ENCODE peak calls at places on chromosomes 13 and 19, in five cellular contexts. One of them, this sample, is unnamed.

GRCh38 chr13:106683179-106683578 is 115.2 kb upstream of the ARGLU1 start:
- DNase-seq in PC-3: no peak
- DNase-seq in type B pancreatic cell: no peak
- DNase-seq in colonic mucosa: no peak
- DNase-seq in cardiac fibroblast: no peak
- DNase-seq in this sample: no peak

GRCh38 chr13:27211771-27212364 is 39.5 kb upstream of the RPL21 start:
- DNase-seq in type B pancreatic cell: no peak
- DNase-seq in PC-3: peak; percentile 76
- DNase-seq in colonic mucosa: no peak
- DNase-seq in cardiac fibroblast: peak; percentile 71
- DNase-seq in this sample: peak; percentile 77

GRCh38 chr13:27924529-27925141 is 4.8 kb downstream of the PDX1 start:
- DNase-seq in type B pancreatic cell: no peak
- DNase-seq in PC-3: no peak
- DNase-seq in colonic mucosa: no peak
- DNase-seq in cardiac fibroblast: no peak
- DNase-seq in this sample: no peak

GRCh38 chr13:28729541-28729940 is 10.8 kb upstream of the SLC46A3 start:
- DNase-seq in colonic mucosa: no peak
- DNase-seq in type B pancreatic cell: no peak
- DNase-seq in PC-3: no peak
- DNase-seq in cardiac fibroblast: no peak
- DNase-seq in this sample: no peak

GRCh38 chr19:5308471-5309437 is 31.9 kb downstream of the PTPRS start:
- DNase-seq in cardiac fibroblast: peak; percentile 94
- DNase-seq in type B pancreatic cell: no peak
- DNase-seq in PC-3: no peak
- DNase-seq in colonic mucosa: peak; percentile 39
- DNase-seq in this sample: peak; percentile 96

GRCh38 chr13:89925107-89925506 is 1422.4 kb upstream of the MIR17HG start:
- DNase-seq in PC-3: peak; percentile 53
- DNase-seq in type B pancreatic cell: no peak
- DNase-seq in colonic mucosa: no peak
- DNase-seq in cardiac fibroblast: peak; percentile 55
- DNase-seq in this sample: peak; percentile 61

GRCh38 chr13:111314852-111315251 is 5.6 kb upstream of the TEX29 start:
- DNase-seq in type B pancreatic cell: peak; percentile 22
- DNase-seq in PC-3: no peak
- DNase-seq in cardiac fibroblast: no peak
- DNase-seq in colonic mucosa: no peak
- DNase-seq in this sample: no peak

GRCh38 chr19:13238891-13239534 is 88.8 kb downstream of the IER2 start:
- DNase-seq in cardiac fibroblast: no peak
- DNase-seq in type B pancreatic cell: no peak
- DNase-seq in PC-3: no peak
- DNase-seq in colonic mucosa: no peak
- DNase-seq in this sample: no peak

GRCh38 chr13:113639661-113640262 is 18.2 kb downstream of the ATP4B start:
- DNase-seq in PC-3: no peak
- DNase-seq in type B pancreatic cell: peak; percentile 59
- DNase-seq in cardiac fibroblast: no peak
- DNase-seq in colonic mucosa: no peak
- DNase-seq in this sample: no peak

GRCh38 chr13:104854698-104855097 is 1680.8 kb downstream of the EFNB2 start:
- DNase-seq in PC-3: no peak
- DNase-seq in colonic mucosa: no peak
- DNase-seq in cardiac fibroblast: no peak
- DNase-seq in type B pancreatic cell: no peak
- DNase-seq in this sample: no peak

GRCh38 chr19:44576843-44577565 is 36.4 kb upstream of the IGSF23 start:
- DNase-seq in colonic mucosa: peak; percentile 59
- DNase-seq in PC-3: peak; percentile 71
- DNase-seq in cardiac fibroblast: peak; percentile 37
- DNase-seq in type B pancreatic cell: no peak
- DNase-seq in this sample: peak; percentile 78

GRCh38 chr13:96993660-96994029 is 631 bp downstream of the OXGR1 start:
- DNase-seq in type B pancreatic cell: no peak
- DNase-seq in PC-3: no peak
- DNase-seq in colonic mucosa: no peak
- DNase-seq in cardiac fibroblast: no peak
- DNase-seq in this sample: no peak

GRCh38 chr19:30691767-30692516 is 319.8 kb downstream of the ZNF536 start:
- DNase-seq in PC-3: no peak
- DNase-seq in colonic mucosa: no peak
- DNase-seq in type B pancreatic cell: no peak
- DNase-seq in cardiac fibroblast: no peak
- DNase-seq in this sample: no peak

GRCh38 chr13:113110852-113111315 is 5.3 kb downstream of the F7 start:
- DNase-seq in PC-3: no peak
- DNase-seq in type B pancreatic cell: no peak
- DNase-seq in colonic mucosa: no peak
- DNase-seq in cardiac fibroblast: no peak
- DNase-seq in this sample: no peak

GRCh38 chr13:104015646-104016396 is 949.6 kb upstream of the SLC10A2 start:
- DNase-seq in PC-3: no peak
- DNase-seq in colonic mucosa: no peak
- DNase-seq in cardiac fibroblast: peak; percentile 91
- DNase-seq in type B pancreatic cell: no peak
- DNase-seq in this sample: no peak

GRCh38 chr13:50081106-50081898 is 66.1 kb downstream of the KCNRG start:
- DNase-seq in colonic mucosa: peak; percentile 71
- DNase-seq in cardiac fibroblast: no peak
- DNase-seq in type B pancreatic cell: peak; percentile 73
- DNase-seq in PC-3: no peak
- DNase-seq in this sample: peak; percentile 61

GRCh38 chr13:52405767-52406494 is at the start of gene THSD1:
- DNase-seq in type B pancreatic cell: no peak
- DNase-seq in cardiac fibroblast: peak; percentile 63
- DNase-seq in PC-3: peak; percentile 31
- DNase-seq in colonic mucosa: peak; percentile 38
- DNase-seq in this sample: peak; percentile 44

GRCh38 chr13:41398494-41399190 is 58.7 kb upstream of the RGCC start:
- DNase-seq in PC-3: no peak
- DNase-seq in cardiac fibroblast: no peak
- DNase-seq in type B pancreatic cell: no peak
- DNase-seq in colonic mucosa: no peak
- DNase-seq in this sample: no peak

GRCh38 chr13:49428041-49428763 is 15.7 kb downstream of the CAB39L start:
- DNase-seq in cardiac fibroblast: no peak
- DNase-seq in type B pancreatic cell: no peak
- DNase-seq in colonic mucosa: no peak
- DNase-seq in PC-3: no peak
- DNase-seq in this sample: no peak

GRCh38 chr19:4916292-4917082 is 7.2 kb downstream of the UHRF1 start:
- DNase-seq in cardiac fibroblast: no peak
- DNase-seq in colonic mucosa: no peak
- DNase-seq in type B pancreatic cell: no peak
- DNase-seq in PC-3: no peak
- DNase-seq in this sample: no peak

GRCh38 chr19:33248954-33249613 is 23.4 kb upstream of the SLC7A10 start:
- DNase-seq in type B pancreatic cell: no peak
- DNase-seq in cardiac fibroblast: no peak
- DNase-seq in PC-3: peak; percentile 39
- DNase-seq in colonic mucosa: no peak
- DNase-seq in this sample: peak; percentile 37

GRCh38 chr19:7694499-7694898 is 7.4 kb downstream of the FCER2 start:
- DNase-seq in colonic mucosa: no peak
- DNase-seq in type B pancreatic cell: no peak
- DNase-seq in PC-3: no peak
- DNase-seq in cardiac fibroblast: no peak
- DNase-seq in this sample: no peak

DNA sequence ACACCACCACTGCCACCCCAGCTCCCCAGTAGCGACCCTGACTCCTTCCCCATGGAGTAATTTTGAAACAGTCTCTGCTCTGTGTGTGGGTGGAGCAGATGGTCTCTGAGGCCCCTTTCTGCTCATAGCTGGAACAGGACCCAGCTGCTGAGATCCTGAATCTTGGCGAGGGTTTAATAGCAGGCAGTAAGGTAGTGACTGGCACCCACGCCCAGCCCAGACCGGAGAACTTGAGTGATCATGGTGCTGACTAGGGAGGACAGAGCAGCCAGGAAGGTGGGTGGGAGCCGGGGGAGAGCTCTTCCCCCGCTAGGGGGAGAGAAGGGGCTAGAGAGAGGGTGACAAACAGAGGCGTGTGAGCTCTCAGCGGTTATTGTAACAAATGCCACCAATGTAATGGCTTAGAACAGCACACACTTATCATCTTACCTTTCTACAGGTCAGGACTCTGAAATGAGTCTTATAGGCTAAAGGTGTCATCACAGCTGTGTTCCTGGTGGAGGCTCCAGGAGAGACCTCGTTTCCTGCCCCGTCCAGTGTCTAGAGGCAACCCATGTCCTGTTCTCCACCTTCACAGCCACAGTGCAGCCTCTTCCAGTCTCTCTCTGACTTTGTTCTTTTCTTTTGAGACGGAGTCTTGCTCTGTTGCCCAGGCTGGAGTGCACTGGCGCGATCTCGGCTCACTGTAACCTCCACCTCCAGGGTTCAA is 7.2 kb upstream of the ACER1 start:
- DNase-seq in cardiac fibroblast: no peak
- DNase-seq in type B pancreatic cell: no peak
- DNase-seq in colonic mucosa: no peak
- DNase-seq in PC-3: no peak
- DNase-seq in this sample: no peak
- TF ChIP-seq CTCF in cardiac fibroblast: no peak
- TF ChIP-seq CTCF in type B pancreatic cell: no peak
- TF ChIP-seq CTCF in colonic mucosa: no peak
- TF ChIP-seq CTCF in PC-3: no peak
- TF ChIP-seq CTCF in this sample: no peak

GRCh38 chr19:51660975-51661600 is 14.5 kb upstream of the SIGLEC14 start:
- DNase-seq in colonic mucosa: peak; percentile 74
- DNase-seq in type B pancreatic cell: peak; percentile 82
- DNase-seq in PC-3: peak; percentile 95
- DNase-seq in cardiac fibroblast: peak; percentile 88
- DNase-seq in this sample: peak; percentile 90
- TF ChIP-seq CTCF in colonic mucosa: peak; percentile 19
- TF ChIP-seq CTCF in type B pancreatic cell: peak; percentile 81
- TF ChIP-seq CTCF in PC-3: peak; percentile 69
- TF ChIP-seq CTCF in cardiac fibroblast: peak; percentile 75
- TF ChIP-seq CTCF in this sample: peak; percentile 66

DNA sequence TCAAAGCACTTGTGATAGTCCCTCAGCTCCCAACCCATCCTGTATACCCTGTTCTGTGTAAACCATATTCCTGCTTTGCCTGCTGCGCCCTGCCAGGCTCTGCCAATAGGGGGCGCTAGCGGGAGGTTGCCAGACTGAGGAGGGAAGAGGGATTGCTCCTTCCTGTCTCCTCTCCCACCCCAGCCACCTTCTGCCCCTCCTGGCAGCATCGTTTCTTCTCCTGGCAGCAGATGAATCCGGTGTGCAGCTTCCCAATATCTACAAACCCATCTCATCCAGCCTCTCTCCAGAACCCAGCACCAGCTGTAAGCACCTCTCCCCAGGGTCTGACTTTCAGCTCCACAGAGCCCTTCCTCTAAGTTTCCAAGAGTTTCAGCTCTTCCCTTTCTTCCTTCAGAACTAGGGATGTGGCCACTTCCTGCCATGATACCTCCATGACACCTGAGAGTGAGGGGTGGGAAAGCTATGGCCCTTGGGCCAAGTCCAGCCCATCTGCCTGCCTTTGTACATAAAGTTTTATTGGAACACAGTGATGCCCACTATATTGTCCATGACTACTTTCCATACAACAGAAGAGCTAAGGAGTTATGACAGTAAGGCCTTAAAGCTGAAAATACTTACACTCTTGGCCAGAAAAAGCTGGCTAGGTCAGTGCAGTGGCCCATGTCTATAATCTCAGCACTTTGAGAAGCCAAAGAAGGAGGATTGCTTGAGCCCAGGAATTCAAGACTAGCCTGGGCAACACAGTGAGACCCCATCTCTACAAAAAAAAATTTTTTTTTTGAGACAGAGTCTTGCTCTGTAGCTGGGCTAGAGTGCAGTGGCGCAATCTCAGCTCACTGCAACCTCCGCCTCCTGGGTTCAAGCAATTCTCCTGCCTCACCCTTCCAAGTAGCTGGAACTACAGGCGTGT is 34.5 kb upstream of the ATP1A3 start:
- DNase-seq in PC-3: peak; percentile 9
- DNase-seq in colonic mucosa: peak; percentile 25
- DNase-seq in type B pancreatic cell: no peak
- DNase-seq in cardiac fibroblast: no peak
- DNase-seq in this sample: peak; percentile 26
- TF ChIP-seq CTCF in PC-3: peak; percentile 61
- TF ChIP-seq CTCF in colonic mucosa: peak; percentile 33
- TF ChIP-seq CTCF in type B pancreatic cell: peak; percentile 70
- TF ChIP-seq CTCF in cardiac fibroblast: peak; percentile 65
- TF ChIP-seq CTCF in this sample: peak; percentile 36

GRCh38 chr19:49421039-49421877 is 2.0 kb downstream of the PTH2 start:
- DNase-seq in PC-3: peak; percentile 47
- DNase-seq in cardiac fibroblast: peak; percentile 75
- DNase-seq in type B pancreatic cell: peak; percentile 81
- DNase-seq in colonic mucosa: peak; percentile 56
- DNase-seq in this sample: peak; percentile 77

GRCh38 chr19:49423278-49423984 is at the start of gene PTH2:
- DNase-seq in type B pancreatic cell: no peak
- DNase-seq in PC-3: no peak
- DNase-seq in colonic mucosa: no peak
- DNase-seq in cardiac fibroblast: no peak
- DNase-seq in this sample: no peak

GRCh38 chr19:49421878-49422202 is 1.4 kb downstream of the PTH2 start:
- DNase-seq in PC-3: no peak
- DNase-seq in colonic mucosa: no peak
- DNase-seq in type B pancreatic cell: no peak
- DNase-seq in cardiac fibroblast: no peak
- DNase-seq in this sample: no peak

GRCh38 chr19:49423985-49424303 is 703 bp upstream of the PTH2 start:
- DNase-seq in colonic mucosa: no peak
- DNase-seq in PC-3: no peak
- DNase-seq in type B pancreatic cell: no peak
- DNase-seq in cardiac fibroblast: no peak
- DNase-seq in this sample: no peak

DNA sequence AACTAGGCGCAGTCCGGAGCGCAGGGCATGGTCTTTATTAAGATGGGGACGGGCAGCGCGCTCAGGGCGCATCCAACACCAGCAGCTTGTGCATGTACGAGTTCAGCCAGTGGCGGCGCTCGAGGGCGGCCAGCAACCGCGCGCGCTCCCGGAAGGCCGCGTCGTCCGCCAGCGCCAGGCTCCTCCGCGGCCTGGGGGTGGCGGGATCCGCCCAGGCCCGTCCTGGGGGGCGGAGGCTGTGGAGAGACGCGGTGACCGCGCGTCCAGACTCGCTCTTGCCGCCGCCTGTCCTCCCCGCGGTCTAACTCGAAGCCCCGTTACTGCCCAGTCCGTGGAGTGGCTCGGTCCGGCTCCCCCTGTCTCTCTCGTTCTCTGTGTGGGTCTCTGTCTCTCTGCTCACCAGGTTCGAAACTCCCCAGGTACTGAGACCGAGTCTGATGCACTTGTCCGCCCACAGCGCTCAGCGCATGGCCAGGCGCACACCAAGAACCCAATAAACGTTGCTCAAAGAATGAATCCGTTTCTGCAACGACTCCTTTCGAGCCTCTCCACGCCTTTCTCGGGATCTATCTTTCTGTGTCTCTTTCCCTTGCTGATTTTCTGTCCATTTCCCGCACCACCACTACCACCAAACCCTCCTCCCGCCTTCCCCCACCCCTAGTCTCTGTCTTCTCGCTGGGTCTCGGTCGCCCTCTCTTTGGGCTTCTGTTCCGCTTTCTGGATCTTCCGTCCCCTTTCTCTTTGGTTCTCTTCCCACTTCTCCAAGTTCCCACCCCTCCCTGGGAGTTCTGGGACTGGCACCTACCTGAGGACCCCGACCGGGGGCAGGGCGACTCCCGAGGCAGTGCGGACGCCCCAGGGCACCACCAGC is 599 bp downstream of the PTH2 start:
- DNase-seq in type B pancreatic cell: no peak
- DNase-seq in cardiac fibroblast: no peak
- DNase-seq in PC-3: no peak
- DNase-seq in colonic mucosa: peak; percentile 34
- DNase-seq in this sample: no peak
- TF ChIP-seq CTCF in type B pancreatic cell: peak; percentile 68
- TF ChIP-seq CTCF in cardiac fibroblast: peak; percentile 32
- TF ChIP-seq CTCF in PC-3: no peak
- TF ChIP-seq CTCF in colonic mucosa: no peak
- TF ChIP-seq CTCF in this sample: peak; percentile 13

This sample was measured in MCF 10A.